ENCODE peak calls at places on chromosomes 7 and 10, in five cellular contexts. R, K, D, E and M are unnamed samples.

GRCh38 chr10:77604941-77605351 is 32.7 kb downstream of the KCNMA1 start:
- DNase-seq in R (no peak), K (no peak), D (no peak), E (no peak), M (no peak)

GRCh38 chr7:151024435-151025056 is at the start of gene ATG9B:
- DNase-seq in R (no peak), K (no peak), D (peak), E (no peak), M (no peak)

GRCh38 chr7:49980414-49980813 is 112.6 kb downstream of the ZPBP start:
- DNase-seq in R (no peak), K (no peak), D (peak), E (no peak), M (no peak)

GRCh38 chr7:5578441-5579024 is 154.9 kb upstream of the TNRC18 start:
- DNase-seq in R (no peak), K (no peak), D (no peak), E (no peak), M (no peak)

GRCh38 chr10:124649209-124649608 is 95.0 kb downstream of the FAM53B start:
- DNase-seq in R (no peak), K (no peak), D (no peak), E (no peak), M (peak)

GRCh38 chr10:51886438-51887068 is 187.2 kb upstream of the CSTF2T start:
- DNase-seq in R (no peak), K (no peak), D (no peak), E (no peak), M (peak)

GRCh38 chr10:124264711-124265390 is 153.9 kb downstream of the OAT start:
- DNase-seq in R (no peak), K (no peak), D (no peak), E (no peak), M (no peak)

GRCh38 chr10:58781873-58782488 is 269.3 kb downstream of the BICC1 start:
- DNase-seq in R (no peak), K (no peak), D (peak), E (peak), M (peak)

GRCh38 chr7:21903074-21903786 is 42.5 kb downstream of the CDCA7L start:
- DNase-seq in R (no peak), K (no peak), D (no peak), E (no peak), M (peak)

GRCh38 chr7:66380285-66380888 is 175.3 kb downstream of the TPST1 start:
- DNase-seq in R (no peak), K (no peak), D (no peak), E (no peak), M (peak)

GRCh38 chr10:61616611-61617010 is 46.1 kb upstream of the CABCOCO1 start:
- DNase-seq in R (no peak), K (no peak), D (no peak), E (no peak), M (no peak)

GRCh38 chr10:126157127-126157526 is 231.2 kb downstream of the ADAM12 start:
- DNase-seq in R (peak), K (no peak), D (peak), E (no peak), M (no peak)

GRCh38 chr10:65675236-65675635 is 1250.6 kb upstream of the LRRTM3 start:
- DNase-seq in R (no peak), K (no peak), D (no peak), E (no peak), M (no peak)

GRCh38 chr10:77626266-77626935 is 11.2 kb downstream of the KCNMA1 start:
- DNase-seq in R (no peak), K (no peak), D (no peak), E (no peak), M (peak)

GRCh38 chr7:149865437-149865836 is 8.3 kb upstream of the ATP6V0E2 start:
- DNase-seq in R (no peak), K (no peak), D (no peak), E (no peak), M (no peak)

GRCh38 chr7:30559566-30559965 is 35.1 kb upstream of the GARS1 start:
- DNase-seq in R (no peak), K (no peak), D (peak), E (no peak), M (peak)

GRCh38 chr10:5956146-5956914 is 21.0 kb downstream of the IL15RA start:
- DNase-seq in R (no peak), K (no peak), D (no peak), E (no peak), M (no peak)

GRCh38 chr10:124522903-124523260 is 61.3 kb downstream of the LHPP start:
- DNase-seq in R (no peak), K (no peak), D (no peak), E (no peak), M (peak)

GRCh38 chr10:45419673-45420020 is 45.6 kb downstream of the ALOX5 start:
- DNase-seq in R (no peak), K (no peak), D (no peak), E (no peak), M (no peak)

GRCh38 chr10:43878386-43878785 is 229.7 kb upstream of the ZNF32 start:
- DNase-seq in R (no peak), K (no peak), D (no peak), E (no peak), M (no peak)

GRCh38 chr7:101237206-101238067 is at the start of gene CLDN15:
- DNase-seq in R (no peak), K (no peak), D (no peak), E (no peak), M (peak)

GRCh38 chr7:155722936-155723335 is 78.5 kb downstream of the RBM33 start:
- DNase-seq in R (no peak), K (no peak), D (no peak), E (no peak), M (no peak)

GRCh38 chr10:104329754-104330153 is 8.5 kb downstream of the ITPRIP start:
- DNase-seq in R (no peak), K (no peak), D (no peak), E (no peak), M (peak)

GRCh38 chr10:44233561-44234470 is 151.1 kb downstream of the CXCL12 start:
- DNase-seq in R (peak), K (peak), D (peak), E (peak), M (peak)

GRCh38 chr10:115895196-115895595 is 377.8 kb downstream of the GFRA1 start:
- DNase-seq in R (no peak), K (no peak), D (no peak), E (no peak), M (no peak)

GRCh38 chr7:12701433-12701832 is 14.0 kb downstream of the ARL4A start:
- DNase-seq in R (no peak), K (no peak), D (no peak), E (no peak), M (no peak)

GRCh38 chr7:110762514-110762913 is 328.4 kb upstream of the LRRN3 start:
- DNase-seq in R (no peak), K (no peak), D (no peak), E (no peak), M (peak)

GRCh38 chr10:10914129-10914528 is 103.5 kb upstream of the CELF2 start:
- DNase-seq in R (no peak), K (no peak), D (no peak), E (no peak), M (no peak)

GRCh38 chr10:10911471-10911921 is 106.2 kb upstream of the CELF2 start:
- DNase-seq in R (peak), K (peak), D (peak), E (peak), M (peak)

GRCh38 chr10:10915215-10915614 is 102.5 kb upstream of the CELF2 start:
- DNase-seq in R (no peak), K (no peak), D (peak), E (no peak), M (peak)

GRCh38 chr10:10910634-10911033 is 107.0 kb upstream of the CELF2 start:
- DNase-seq in R (no peak), K (no peak), D (no peak), E (no peak), M (peak)

DNA sequence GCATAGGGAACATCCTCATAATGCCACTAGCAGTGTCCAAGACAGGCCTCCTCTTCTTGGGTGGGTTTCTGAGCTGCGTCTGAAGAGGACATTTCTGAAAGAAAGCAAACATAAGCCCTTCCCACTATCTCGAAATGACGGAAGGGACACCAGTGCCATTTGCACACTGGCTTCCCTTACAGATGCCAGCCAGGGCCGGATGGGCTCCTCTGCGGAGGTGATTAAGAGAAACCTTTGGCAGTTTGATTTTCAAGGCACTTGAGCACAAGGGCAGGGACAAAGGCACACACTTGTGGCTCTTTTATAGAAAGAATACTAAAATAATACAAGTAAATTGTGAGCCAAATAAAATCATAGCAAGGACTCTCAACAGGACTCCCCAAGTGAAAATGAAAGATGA is 106.6 kb upstream of the CELF2 start:
- DNase-seq in R (no peak), K (no peak), D (no peak), E (no peak), M (no peak)
- H2BK5ac ChIP-seq in R (no peak), K (peak), D (no peak), E (no peak), M (no peak)

GRCh38 chr7:37117261-37117660 is 331.4 kb downstream of the ELMO1 start:
- DNase-seq in R (peak), K (peak), D (peak), E (peak), M (peak)
- H3K27ac ChIP-seq in R (no peak), K (no peak), D (peak), E (peak), M (no peak)

DNA sequence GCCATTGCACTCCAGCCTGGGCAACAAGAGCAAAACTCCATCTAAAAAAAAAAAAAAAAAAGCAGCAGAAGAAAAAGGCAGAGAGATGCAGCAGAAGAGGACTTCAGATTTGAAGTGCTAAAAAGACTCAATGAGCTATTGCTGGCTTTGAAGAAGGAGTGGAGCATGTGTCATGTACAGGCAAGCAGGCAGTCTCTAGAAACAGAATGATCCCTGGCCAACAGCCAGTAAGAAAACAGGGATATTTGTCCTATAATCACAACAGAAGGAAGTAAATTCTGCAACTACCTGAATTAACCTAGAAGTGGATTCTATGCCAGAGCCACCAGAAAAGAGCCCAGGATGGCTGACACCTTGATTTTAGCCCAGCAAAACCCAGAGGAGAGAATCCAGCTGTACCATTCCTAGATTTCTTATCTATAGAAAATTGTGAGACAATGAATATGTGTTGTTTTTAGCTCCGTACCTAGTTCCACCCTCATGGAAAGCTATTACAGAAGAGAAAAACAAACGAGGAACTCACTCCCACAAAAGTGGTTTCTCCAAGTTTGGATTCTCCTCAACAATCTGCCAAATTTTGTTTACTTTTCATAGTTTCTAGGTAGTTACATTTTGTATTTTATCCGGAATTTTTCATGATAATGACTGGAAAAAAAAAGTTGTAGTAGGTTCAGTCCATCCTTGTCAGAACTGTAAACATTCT is 198.2 kb upstream of the GNAI1 start:
- DNase-seq in R (no peak), K (no peak), D (no peak), E (no peak), M (no peak)
- H2BK5ac ChIP-seq in R (no peak), K (no peak), D (no peak), E (no peak), M (no peak)

GRCh38 chr7:91541641-91542040 is 277.4 kb downstream of the FZD1 start:
- DNase-seq in R (no peak), K (no peak), D (no peak), E (no peak), M (no peak)
- H3K27ac ChIP-seq in R (no peak), K (no peak), D (no peak), E (no peak), M (no peak)

DNA sequence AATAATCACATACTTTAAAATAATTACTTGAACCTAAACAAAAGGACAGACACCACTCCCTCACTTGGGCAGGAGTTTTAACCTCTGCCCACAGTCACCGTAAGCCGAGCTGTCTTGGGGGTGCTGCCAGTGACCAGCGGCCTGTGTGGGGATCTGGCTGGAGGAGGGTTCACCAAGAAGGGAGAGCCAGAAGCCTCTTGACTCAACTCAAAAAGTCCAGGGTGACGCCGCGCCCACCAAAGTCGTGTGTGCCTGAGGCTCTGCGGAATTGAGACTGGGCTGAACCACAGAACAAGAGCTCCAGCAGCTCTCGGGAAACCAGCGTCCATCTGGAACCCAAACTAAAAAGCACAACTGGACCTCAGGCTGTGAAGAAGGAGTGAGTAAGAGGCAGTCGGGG is 35.8 kb downstream of the ZFAND2A start:
- DNase-seq in R (no peak), K (no peak), D (no peak), E (no peak), M (no peak)
- H2BK5ac ChIP-seq in R (no peak), K (no peak), D (no peak), E (peak), M (no peak)

GRCh38 chr7:140655511-140656408 is 15.1 kb upstream of the DENND2A start:
- DNase-seq in R (no peak), K (no peak), D (no peak), E (no peak), M (no peak)
- H3K27ac ChIP-seq in R (no peak), K (no peak), D (no peak), E (no peak), M (no peak)

GRCh38 chr10:63465293-63466167 is at the start of gene JMJD1C:
- DNase-seq in R (peak), K (peak), D (peak), E (peak), M (peak)
- H2BK5ac ChIP-seq in R (no peak), K (peak), D (peak), E (peak), M (peak)